ENCODE peak calls at places on chromosomes 11 and 22, in eight cellular contexts. One of them, this sample, is unnamed.

GRCh38 chr11:76688146-76688545 is 17.6 kb upstream of the LRRC32 start:
- DNase-seq in COLO829: no peak
- DNase-seq in psoas muscle: no peak
- DNase-seq in heart right ventricle: no peak
- DNase-seq in fibroblast of lung: no peak
- DNase-seq in RWPE1: no peak
- DNase-seq in upper lobe of right lung: no peak
- DNase-seq in stimulated activated CD4-positive, alpha-beta T cell treated with anti-CD3 and anti-CD28 coated beads, Interleukin-2, amount 100 ng/mL, for 48 hours: no peak
- DNase-seq in this sample: no peak

GRCh38 chr11:44992181-44992582 is 41.5 kb upstream of the TP53I11 start:
- DNase-seq in psoas muscle: no peak
- DNase-seq in heart right ventricle: no peak
- DNase-seq in COLO829: no peak
- DNase-seq in RWPE1: no peak
- DNase-seq in upper lobe of right lung: no peak
- DNase-seq in fibroblast of lung: no peak
- DNase-seq in stimulated activated CD4-positive, alpha-beta T cell treated with anti-CD3 and anti-CD28 coated beads, Interleukin-2, amount 100 ng/mL, for 48 hours: no peak
- DNase-seq in this sample: no peak

GRCh38 chr11:113531078-113531477 is 55.9 kb upstream of the DRD2 start:
- DNase-seq in heart right ventricle: no peak
- DNase-seq in upper lobe of right lung: no peak
- DNase-seq in COLO829: no peak
- DNase-seq in RWPE1: no peak
- DNase-seq in stimulated activated CD4-positive, alpha-beta T cell treated with anti-CD3 and anti-CD28 coated beads, Interleukin-2, amount 100 ng/mL, for 48 hours: no peak
- DNase-seq in psoas muscle: no peak
- DNase-seq in fibroblast of lung: no peak
- DNase-seq in this sample: no peak

GRCh38 chr11:121416909-121417567 is 35.1 kb upstream of the SORL1 start:
- DNase-seq in upper lobe of right lung: peak
- DNase-seq in fibroblast of lung: peak
- DNase-seq in stimulated activated CD4-positive, alpha-beta T cell treated with anti-CD3 and anti-CD28 coated beads, Interleukin-2, amount 100 ng/mL, for 48 hours: peak
- DNase-seq in COLO829: no peak
- DNase-seq in RWPE1: peak
- DNase-seq in psoas muscle: peak
- DNase-seq in heart right ventricle: peak
- DNase-seq in this sample: no peak

GRCh38 chr11:128734439-128735224 is 40.8 kb downstream of the FLI1 start:
- DNase-seq in RWPE1: no peak
- DNase-seq in heart right ventricle: no peak
- DNase-seq in psoas muscle: no peak
- DNase-seq in stimulated activated CD4-positive, alpha-beta T cell treated with anti-CD3 and anti-CD28 coated beads, Interleukin-2, amount 100 ng/mL, for 48 hours: no peak
- DNase-seq in fibroblast of lung: no peak
- DNase-seq in upper lobe of right lung: peak
- DNase-seq in COLO829: no peak
- DNase-seq in this sample: no peak

GRCh38 chr22:17634696-17635095 is 3.9 kb upstream of the BCL2L13 start:
- DNase-seq in RWPE1: no peak
- DNase-seq in heart right ventricle: no peak
- DNase-seq in psoas muscle: no peak
- DNase-seq in COLO829: no peak
- DNase-seq in stimulated activated CD4-positive, alpha-beta T cell treated with anti-CD3 and anti-CD28 coated beads, Interleukin-2, amount 100 ng/mL, for 48 hours: no peak
- DNase-seq in upper lobe of right lung: no peak
- DNase-seq in fibroblast of lung: no peak
- DNase-seq in this sample: no peak

GRCh38 chr11:3058753-3059664 is 1.8 kb upstream of the CARS1 start:
- DNase-seq in psoas muscle: peak
- DNase-seq in heart right ventricle: no peak
- DNase-seq in stimulated activated CD4-positive, alpha-beta T cell treated with anti-CD3 and anti-CD28 coated beads, Interleukin-2, amount 100 ng/mL, for 48 hours: no peak
- DNase-seq in upper lobe of right lung: no peak
- DNase-seq in RWPE1: peak
- DNase-seq in fibroblast of lung: peak
- DNase-seq in COLO829: no peak
- DNase-seq in this sample: no peak

GRCh38 chr11:104105155-104105554 is 58.8 kb downstream of the PDGFD start:
- DNase-seq in stimulated activated CD4-positive, alpha-beta T cell treated with anti-CD3 and anti-CD28 coated beads, Interleukin-2, amount 100 ng/mL, for 48 hours: no peak
- DNase-seq in COLO829: no peak
- DNase-seq in upper lobe of right lung: no peak
- DNase-seq in psoas muscle: no peak
- DNase-seq in heart right ventricle: no peak
- DNase-seq in fibroblast of lung: no peak
- DNase-seq in RWPE1: no peak
- DNase-seq in this sample: no peak

GRCh38 chr22:28414017-28414416 is 265.6 kb downstream of the TTC28 start:
- DNase-seq in heart right ventricle: no peak
- DNase-seq in COLO829: no peak
- DNase-seq in upper lobe of right lung: no peak
- DNase-seq in RWPE1: no peak
- DNase-seq in stimulated activated CD4-positive, alpha-beta T cell treated with anti-CD3 and anti-CD28 coated beads, Interleukin-2, amount 100 ng/mL, for 48 hours: no peak
- DNase-seq in psoas muscle: no peak
- DNase-seq in fibroblast of lung: peak
- DNase-seq in this sample: no peak

GRCh38 chr11:65869643-65870306 is 2.8 kb downstream of the EFEMP2 start:
- DNase-seq in upper lobe of right lung: no peak
- DNase-seq in fibroblast of lung: no peak
- DNase-seq in COLO829: no peak
- DNase-seq in psoas muscle: no peak
- DNase-seq in stimulated activated CD4-positive, alpha-beta T cell treated with anti-CD3 and anti-CD28 coated beads, Interleukin-2, amount 100 ng/mL, for 48 hours: no peak
- DNase-seq in RWPE1: no peak
- DNase-seq in heart right ventricle: no peak
- DNase-seq in this sample: no peak

GRCh38 chr11:14244926-14245325 is 114.1 kb downstream of the RRAS2 start:
- DNase-seq in fibroblast of lung: no peak
- DNase-seq in psoas muscle: no peak
- DNase-seq in stimulated activated CD4-positive, alpha-beta T cell treated with anti-CD3 and anti-CD28 coated beads, Interleukin-2, amount 100 ng/mL, for 48 hours: no peak
- DNase-seq in RWPE1: no peak
- DNase-seq in heart right ventricle: no peak
- DNase-seq in COLO829: no peak
- DNase-seq in upper lobe of right lung: no peak
- DNase-seq in this sample: no peak

GRCh38 chr11:118532091-118532490 is 1.1 kb downstream of the TMEM25 start:
- DNase-seq in RWPE1: no peak
- DNase-seq in fibroblast of lung: no peak
- DNase-seq in psoas muscle: no peak
- DNase-seq in stimulated activated CD4-positive, alpha-beta T cell treated with anti-CD3 and anti-CD28 coated beads, Interleukin-2, amount 100 ng/mL, for 48 hours: no peak
- DNase-seq in upper lobe of right lung: no peak
- DNase-seq in COLO829: no peak
- DNase-seq in heart right ventricle: no peak
- DNase-seq in this sample: no peak

GRCh38 chr11:130162733-130163132 is 3.2 kb downstream of the ST14 start:
- DNase-seq in RWPE1: peak
- DNase-seq in heart right ventricle: no peak
- DNase-seq in COLO829: no peak
- DNase-seq in fibroblast of lung: no peak
- DNase-seq in upper lobe of right lung: no peak
- DNase-seq in stimulated activated CD4-positive, alpha-beta T cell treated with anti-CD3 and anti-CD28 coated beads, Interleukin-2, amount 100 ng/mL, for 48 hours: no peak
- DNase-seq in psoas muscle: no peak
- DNase-seq in this sample: no peak

GRCh38 chr11:8224711-8225110 is 39.0 kb downstream of the LMO1 start:
- DNase-seq in COLO829: no peak
- DNase-seq in RWPE1: no peak
- DNase-seq in stimulated activated CD4-positive, alpha-beta T cell treated with anti-CD3 and anti-CD28 coated beads, Interleukin-2, amount 100 ng/mL, for 48 hours: no peak
- DNase-seq in fibroblast of lung: no peak
- DNase-seq in psoas muscle: no peak
- DNase-seq in upper lobe of right lung: peak
- DNase-seq in heart right ventricle: no peak
- DNase-seq in this sample: no peak

GRCh38 chr11:115605397-115606222 is 101.4 kb upstream of the CADM1 start:
- DNase-seq in RWPE1: no peak
- DNase-seq in COLO829: no peak
- DNase-seq in heart right ventricle: no peak
- DNase-seq in stimulated activated CD4-positive, alpha-beta T cell treated with anti-CD3 and anti-CD28 coated beads, Interleukin-2, amount 100 ng/mL, for 48 hours: no peak
- DNase-seq in upper lobe of right lung: no peak
- DNase-seq in fibroblast of lung: no peak
- DNase-seq in psoas muscle: no peak
- DNase-seq in this sample: no peak

GRCh38 chr22:43777204-43777671 is 34.9 kb downstream of the EFCAB6 start:
- DNase-seq in fibroblast of lung: peak
- DNase-seq in stimulated activated CD4-positive, alpha-beta T cell treated with anti-CD3 and anti-CD28 coated beads, Interleukin-2, amount 100 ng/mL, for 48 hours: no peak
- DNase-seq in heart right ventricle: no peak
- DNase-seq in upper lobe of right lung: no peak
- DNase-seq in COLO829: no peak
- DNase-seq in RWPE1: peak
- DNase-seq in psoas muscle: no peak
- DNase-seq in this sample: no peak

This sample was measured in HAP-1.